ENCODE peak calls at places on chromosomes 5 and 9, in six cellular contexts. G is IMR-90, M is MM.1S, C is mammary epithelial cell, U is PC-3, S is GM23338. H is an unnamed sample.

GRCh38 chr5:37756248-37756647 is 83.6 kb downstream of the GDNF start:
- DNase-seq in G (no peak), S (no peak), U (peak; percentile 37), C (no peak), M (no peak), H (no peak)

GRCh38 chr5:176692835-176693476 is 45.7 kb downstream of the TSPAN17 start:
- DNase-seq in C (no peak), M (no peak), U (no peak), S (no peak), G (no peak), H (no peak)

GRCh38 chr5:76867827-76868693 is 18.2 kb downstream of the S100Z start:
- DNase-seq in S (peak; percentile 86), C (peak; percentile 50), G (peak; percentile 73), U (peak; percentile 75), M (peak; percentile 76), H (peak; percentile 90)

GRCh38 chr9:89902450-89902849 is 297.6 kb downstream of the GADD45G start:
- DNase-seq in M (no peak), S (no peak), U (no peak), C (no peak), G (peak; percentile 45), H (no peak)

GRCh38 chr9:130426883-130427282 is 17.9 kb upstream of the ASS1 start:
- DNase-seq in S (no peak), G (peak; percentile 35), U (peak; percentile 77), M (no peak), C (peak; percentile 93), H (no peak)

GRCh38 chr9:135687216-135687615 is 12.1 kb downstream of the SOHLH1 start:
- DNase-seq in M (no peak), C (no peak), U (no peak), S (no peak), G (no peak), H (no peak)

GRCh38 chr5:98899456-98899855 is 29.4 kb downstream of the CHD1 start:
- DNase-seq in G (no peak), M (no peak), S (no peak), U (no peak), C (no peak), H (no peak)

GRCh38 chr5:553874-554273 is 29.6 kb upstream of the SLC9A3 start:
- DNase-seq in M (no peak), U (peak; percentile 57), S (peak; percentile 70), C (peak; percentile 18), G (no peak), H (peak; percentile 80)

GRCh38 chr5:156505101-156505500 is 178.1 kb downstream of the SGCD start:
- DNase-seq in M (no peak), C (no peak), U (no peak), G (no peak), S (no peak), H (no peak)

GRCh38 chr5:107557051-107557658 is 113.6 kb downstream of the EFNA5 start:
- DNase-seq in U (peak; percentile 86), G (no peak), M (peak; percentile 70), S (peak; percentile 76), C (peak; percentile 85), H (no peak)

GRCh38 chr9:129995409-129996160 is 47.4 kb downstream of the FNBP1 start:
- DNase-seq in C (peak; percentile 76), G (peak; percentile 54), M (no peak), S (peak; percentile 16), U (peak; percentile 69), H (peak; percentile 58)

GRCh38 chr9:131275332-131276106 is 791 bp downstream of the FAM78A start:
- DNase-seq in S (peak; percentile 72), C (no peak), U (no peak), G (no peak), M (peak; percentile 78), H (peak; percentile 87)

GRCh38 chr5:4230531-4230904 is 634.9 kb downstream of the IRX1 start:
- DNase-seq in M (no peak), U (no peak), G (no peak), C (no peak), S (peak; percentile 38), H (no peak)

GRCh38 chr9:93686127-93686879 is 109.9 kb downstream of the PHF2 start:
- DNase-seq in S (no peak), U (no peak), G (no peak), C (no peak), M (no peak), H (no peak)

GRCh38 chr9:136438548-136438908 is 1.1 kb downstream of the INPP5E start:
- DNase-seq in U (peak; percentile 6), S (peak; percentile 66), M (no peak), G (peak; percentile 7), C (peak; percentile 37), H (no peak)

GRCh38 chr9:120935383-120935857 is 8.8 kb upstream of the TRAF1 start:
- DNase-seq in C (peak; percentile 99), G (peak; percentile 91), U (peak; percentile 90), S (no peak), M (peak; percentile 51), H (peak; percentile 86)

GRCh38 chr9:17121264-17121663 is 13.6 kb upstream of the CNTLN start:
- DNase-seq in U (no peak), G (no peak), C (no peak), M (no peak), S (peak; percentile 64), H (no peak)

GRCh38 chr9:3023449-3023848 is 179.6 kb upstream of the PUM3 start:
- DNase-seq in G (no peak), U (no peak), S (no peak), C (peak; percentile 21), M (no peak), H (no peak)

GRCh38 chr5:170307575-170308465 is 10.2 kb upstream of the LCP2 start:
- DNase-seq in S (no peak), G (peak; percentile 63), C (peak; percentile 92), U (peak; percentile 28), M (no peak), H (peak; percentile 68)

GRCh38 chr9:137491735-137492432 is 32.8 kb upstream of the NSMF start:
- DNase-seq in M (no peak), G (no peak), C (no peak), U (no peak), S (no peak), H (no peak)

GRCh38 chr9:127574089-127574921 is 37.8 kb upstream of the STXBP1 start:
- DNase-seq in G (no peak), C (peak; percentile 85), U (peak; percentile 93), M (no peak), S (no peak), H (no peak)

GRCh38 chr9:37293664-37294524 is 128.6 kb upstream of the GRHPR start:
- DNase-seq in S (no peak), U (no peak), G (peak; percentile 32), M (no peak), C (no peak), H (peak; percentile 96)

GRCh38 chr9:37292896-37293295 is 129.6 kb upstream of the GRHPR start:
- DNase-seq in S (no peak), M (no peak), C (no peak), G (peak; percentile 15), U (no peak), H (no peak)

GRCh38 chr9:37290366-37290765 is 132.1 kb upstream of the GRHPR start:
- DNase-seq in S (no peak), C (no peak), G (no peak), U (no peak), M (no peak), H (peak; percentile 46)

GRCh38 chr9:37289631-37290030 is 132.9 kb upstream of the GRHPR start:
- DNase-seq in C (no peak), M (no peak), U (no peak), S (no peak), G (no peak), H (peak; percentile 47)

DNA sequence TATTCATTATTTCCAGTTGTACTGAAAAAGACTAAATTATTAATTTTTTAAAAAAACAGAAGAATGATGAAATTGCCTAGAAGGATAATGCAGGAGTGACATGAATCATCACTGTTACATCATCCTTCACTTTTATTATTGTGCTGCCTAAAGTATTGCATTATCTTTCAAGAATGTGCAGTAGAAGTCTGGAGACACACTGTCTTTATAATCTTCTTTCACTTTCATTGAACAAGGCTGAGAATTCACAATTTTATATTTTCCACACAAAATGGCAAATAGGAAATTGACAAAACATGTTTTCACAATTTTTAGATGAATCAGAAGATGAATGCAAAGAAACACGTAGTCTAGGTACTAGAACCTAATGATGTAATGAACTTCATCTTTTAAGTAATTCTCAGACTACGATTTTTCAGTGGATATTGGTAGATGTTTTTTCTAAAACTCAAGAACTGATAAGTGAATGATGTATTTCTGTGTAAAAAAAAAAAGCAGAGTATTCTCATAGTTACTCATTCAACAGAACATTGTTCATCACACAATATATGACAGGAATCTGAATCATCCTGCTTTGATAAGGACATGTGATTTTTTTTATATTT is 131.5 kb upstream of the GRHPR start:
- DNase-seq in S (no peak), C (peak; percentile 75), U (peak; percentile 52), G (peak; percentile 88), M (no peak), H (peak; percentile 53)
- H3K27ac ChIP-seq in S (no peak overlapping the region), C (peak overlapping the region; percentile 96), U (peak overlapping the region; percentile 60), G (no peak overlapping the region), M (no peak overlapping the region), H (peak overlapping the region; percentile 98)

GRCh38 chr9:133130721-133131244 is 9.7 kb upstream of the RALGDS start:
- DNase-seq in S (no peak), G (no peak), C (no peak), M (no peak), U (no peak), H (peak; percentile 72)
- H2AFZ ChIP-seq in S (no peak overlapping the region), G (no peak overlapping the region), C (no peak overlapping the region), M (no peak overlapping the region), U (no peak overlapping the region), H (no peak overlapping the region)

DNA sequence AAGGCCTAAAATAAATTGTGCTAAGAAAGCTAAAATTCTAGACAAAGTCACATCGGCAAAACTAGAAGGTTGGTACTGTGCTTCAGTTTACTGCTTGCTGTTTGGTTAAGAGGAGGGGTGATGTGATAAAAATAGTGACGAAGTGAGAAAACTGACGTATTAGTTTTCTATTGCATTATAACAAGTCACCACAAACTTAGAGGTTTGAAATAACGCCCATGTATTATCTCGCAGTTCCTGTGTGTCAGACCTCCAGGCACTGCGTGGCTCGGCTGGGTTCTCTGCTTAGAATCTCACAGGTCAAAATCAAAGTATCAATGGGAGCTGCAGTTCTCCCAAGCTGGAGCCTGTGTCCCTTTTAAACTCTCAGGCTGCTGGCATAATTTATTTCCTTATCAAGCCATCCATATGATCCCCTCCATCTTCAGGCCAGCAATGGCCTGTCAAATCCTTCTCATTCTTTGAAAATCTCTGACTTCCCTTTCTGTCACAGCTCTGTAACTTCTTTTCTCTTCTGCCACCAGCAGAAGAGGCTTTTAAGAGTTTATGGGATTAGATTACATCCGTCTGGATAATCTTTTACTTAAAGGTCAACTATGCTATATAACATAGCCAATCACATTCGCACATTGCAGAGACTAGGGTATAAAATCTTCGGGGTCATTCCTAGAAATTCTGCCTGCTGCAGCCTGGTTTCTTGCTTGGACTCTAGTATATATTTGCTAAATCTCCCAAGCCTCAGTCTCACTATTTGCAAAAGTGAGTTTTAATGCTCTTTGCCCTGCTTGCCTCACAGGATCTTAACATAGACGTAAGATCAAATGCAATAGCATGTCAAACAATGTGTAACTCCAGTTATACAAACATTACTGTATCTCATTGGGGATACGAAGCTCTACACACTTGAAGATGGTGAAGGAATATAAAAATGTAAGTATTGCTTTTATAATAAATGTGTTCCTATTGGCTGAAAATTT is 104.1 kb upstream of the CDKN2B start:
- DNase-seq in G (no peak), C (no peak), M (no peak), S (no peak), U (no peak), H (no peak)
- H3K27ac ChIP-seq in G (no peak overlapping the region), C (no peak overlapping the region), M (no peak overlapping the region), S (no peak overlapping the region), U (no peak overlapping the region), H (no peak overlapping the region)

DNA sequence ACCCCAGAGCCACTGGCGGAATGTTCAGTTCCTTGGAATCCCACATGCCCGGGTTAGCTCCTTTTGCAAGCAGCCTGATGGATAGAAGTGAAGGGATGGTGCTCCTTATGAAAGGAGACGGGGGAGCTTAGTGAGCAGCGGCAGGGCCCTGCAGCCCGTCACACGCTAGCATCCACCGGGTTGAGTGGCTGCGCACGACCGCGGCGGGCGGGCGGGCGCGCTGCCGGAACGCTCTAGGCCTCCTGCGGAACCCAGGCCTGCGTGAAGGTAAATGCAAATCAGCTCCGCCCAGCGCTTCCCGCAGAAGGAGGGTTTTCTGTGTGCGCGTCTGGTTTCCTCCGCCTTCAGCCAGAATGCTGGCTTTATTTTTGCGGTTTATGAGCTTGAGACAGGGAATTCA is 19.8 kb downstream of the IL12B start:
- DNase-seq in M (peak; percentile 70), S (peak; percentile 78), G (no peak), U (peak; percentile 32), C (peak; percentile 31), H (peak; percentile 53)
- H2AFZ ChIP-seq in M (peak overlapping the region; percentile 68), S (peak overlapping the region; percentile 91), G (peak overlapping the region; percentile 84), U (peak overlapping the region; percentile 77), C (peak overlapping the region; percentile 70), H (peak overlapping the region; percentile 21)